ENCODE peak calls at places on chromosomes 2 and 18, in ten cellular contexts. U is spleen, V is GM23338, C is body of pancreas, L is left ventricle myocardium inferior, G is A549, Q is upper lobe of right lung, I is WERI-Rb-1, F is breast epithelium, H is Panc1. S is an unnamed sample.

GRCh38 chr18:48780151-48781001 is 170.4 kb downstream of the SMAD7 start:
- DNase-seq in U (no peak), F (no peak), L (no peak), I (no peak), C (no peak), H (no peak), Q (no peak), V (no peak), G (no peak), S (no peak)

GRCh38 chr2:41504532-41504931 is 543.3 kb upstream of the PKDCC start:
- DNase-seq in V (no peak), L (no peak), U (no peak), C (no peak), G (no peak), F (no peak), H (no peak), Q (no peak), I (no peak), S (no peak)

GRCh38 chr2:54629914-54630609 is 93.4 kb upstream of the EML6 start:
- DNase-seq in C (peak), H (peak), Q (peak), G (peak), I (no peak), L (peak), U (no peak), V (no peak), F (no peak), S (no peak)

GRCh38 chr2:88933980-88934379 is 242.5 kb downstream of the RPIA start:
- DNase-seq in U (no peak), I (no peak), H (no peak), G (peak), F (no peak), V (peak), L (no peak), C (no peak), Q (no peak), S (no peak)

GRCh38 chr18:46369323-46369722 is 265.1 kb downstream of the HAUS1 start:
- DNase-seq in U (no peak), H (no peak), Q (no peak), C (no peak), V (peak), L (no peak), F (no peak), G (no peak), I (peak), S (no peak)

GRCh38 chr18:77136871-77137665 is 4.5 kb upstream of the MBP start:
- DNase-seq in Q (no peak), L (no peak), G (no peak), F (no peak), V (no peak), U (no peak), I (no peak), H (no peak), C (no peak), S (no peak)

GRCh38 chr2:175612280-175612679 is 389.8 kb downstream of the LNPK start:
- DNase-seq in G (no peak), U (no peak), V (no peak), C (no peak), F (no peak), L (no peak), H (no peak), Q (no peak), I (no peak), S (no peak)

GRCh38 chr2:217723981-217724380 is 278.8 kb downstream of the TNS1 start:
- DNase-seq in H (no peak), I (no peak), Q (no peak), V (no peak), C (no peak), L (no peak), F (no peak), U (no peak), G (no peak), S (no peak)

GRCh38 chr2:201798252-201798918 is 8.0 kb upstream of the CDK15 start:
- DNase-seq in H (peak), F (no peak), L (no peak), G (peak), U (no peak), C (no peak), Q (no peak), V (no peak), I (no peak), S (peak)

GRCh38 chr2:127707890-127708648 is 6.8 kb downstream of the SFT2D3 start:
- DNase-seq in V (no peak), I (no peak), U (no peak), G (no peak), H (no peak), F (no peak), C (no peak), Q (no peak), L (no peak), S (no peak)

GRCh38 chr18:8525692-8526091 is 83.5 kb upstream of the RAB12 start:
- DNase-seq in L (no peak), F (no peak), Q (no peak), H (no peak), I (peak), G (no peak), V (peak), U (no peak), C (no peak), S (no peak)

GRCh38 chr2:162636206-162636728 is 202.3 kb downstream of the KCNH7 start:
- DNase-seq in V (no peak), L (no peak), H (no peak), C (peak), U (no peak), F (no peak), I (no peak), G (no peak), Q (no peak), S (no peak)

GRCh38 chr18:57969824-57970223 is 74.2 kb upstream of the NEDD4L start:
- DNase-seq in F (no peak), C (no peak), I (no peak), U (no peak), V (no peak), G (no peak), L (no peak), H (no peak), Q (no peak), S (no peak)

GRCh38 chr2:109218087-109218791 is 89.2 kb downstream of the SH3RF3 start:
- DNase-seq in G (no peak), C (no peak), I (no peak), H (no peak), Q (no peak), F (peak), V (no peak), L (no peak), U (no peak), S (no peak)

GRCh38 chr2:192157776-192158175 is 37.0 kb downstream of the TMEFF2 start:
- DNase-seq in G (no peak), F (no peak), V (no peak), Q (no peak), H (no peak), I (no peak), C (no peak), L (no peak), U (no peak), S (no peak)

GRCh38 chr2:29012211-29012681 is 31.1 kb downstream of the TOGARAM2 start:
- DNase-seq in V (no peak), C (peak), F (no peak), G (no peak), Q (no peak), U (peak), I (peak), H (no peak), L (peak), S (no peak)

GRCh38 chr2:152962446-152962845 is 244.0 kb downstream of the ARL6IP6 start:
- DNase-seq in G (no peak), H (no peak), C (no peak), Q (no peak), U (no peak), F (no peak), V (no peak), L (no peak), I (no peak), S (no peak)

GRCh38 chr2:108414256-108414876 is 34.6 kb upstream of the GCC2 start:
- DNase-seq in U (no peak), H (no peak), I (no peak), L (no peak), Q (no peak), G (no peak), F (no peak), V (no peak), C (no peak), S (no peak)

GRCh38 chr2:37711831-37712230 is 40.4 kb upstream of the CDC42EP3 start:
- DNase-seq in F (no peak), Q (no peak), G (no peak), L (no peak), U (no peak), V (no peak), C (no peak), I (no peak), H (no peak), S (peak)

GRCh38 chr2:38261569-38262513 is 115.2 kb downstream of the ATL2 start:
- DNase-seq in C (no peak), F (no peak), H (no peak), I (no peak), L (no peak), V (no peak), Q (no peak), G (no peak), U (no peak), S (no peak)

GRCh38 chr18:13688191-13689136 is 37.9 kb downstream of the FAM210A start:
- DNase-seq in G (no peak), U (no peak), C (no peak), L (peak), I (no peak), H (no peak), V (no peak), F (no peak), Q (no peak), S (no peak)

GRCh38 chr2:238666543-238666942 is 181.3 kb upstream of the TWIST2 start:
- DNase-seq in G (no peak), C (no peak), I (no peak), V (no peak), F (no peak), L (no peak), H (no peak), U (no peak), Q (no peak), S (no peak)

GRCh38 chr2:236049981-236050380 is 118.2 kb downstream of the GBX2 start:
- DNase-seq in U (no peak), V (no peak), C (no peak), F (no peak), I (no peak), Q (no peak), H (no peak), G (no peak), L (no peak), S (peak)

GRCh38 chr18:59655661-59656060 is 41.6 kb downstream of the CCBE1 start:
- DNase-seq in G (no peak), F (no peak), H (no peak), C (no peak), L (no peak), Q (no peak), V (no peak), I (no peak), U (no peak), S (no peak)

DNA sequence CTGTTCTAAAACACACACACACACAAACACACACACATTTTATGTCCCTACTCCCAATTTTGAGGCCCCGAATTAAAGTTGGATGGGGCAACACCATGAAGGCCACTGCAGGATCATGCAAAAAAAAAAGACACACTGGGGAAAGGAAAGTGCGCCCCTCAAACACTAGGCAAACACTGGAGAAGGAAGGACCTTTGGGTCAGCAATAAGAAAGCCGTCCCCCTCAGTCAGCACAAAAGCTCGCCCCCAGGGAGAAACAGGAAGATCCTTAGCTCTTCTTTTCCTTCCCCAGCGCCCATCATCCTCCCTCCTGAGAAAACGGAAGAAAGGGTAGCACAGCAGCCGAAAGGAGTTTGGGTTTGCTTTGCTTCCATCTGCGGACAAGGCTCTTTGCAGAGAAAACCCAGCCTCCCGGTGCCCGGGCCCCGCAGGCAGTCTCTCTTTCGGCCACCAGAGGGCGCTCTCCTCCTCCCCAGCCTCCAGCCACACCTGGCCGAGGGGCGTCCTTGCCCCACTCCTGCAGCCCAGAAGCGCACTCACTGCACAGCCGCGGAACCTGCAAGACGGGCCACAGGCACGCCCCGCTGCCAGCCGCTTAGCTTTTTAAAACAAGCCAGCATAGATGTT is 248.5 kb downstream of the CDH20 start:
- DNase-seq in U (peak), H (peak), I (peak), Q (peak), G (peak), V (peak), C (peak), F (peak), L (peak), S (peak)
- H3K4me3 ChIP-seq in U (peak), H (peak), I (peak), Q (peak), G (peak), V (peak), C (no peak), F (peak), L (peak), S (no peak)

GRCh38 chr2:50674876-50675275 is 357.1 kb downstream of the NRXN1 start:
- DNase-seq in G (peak), L (no peak), U (no peak), C (no peak), I (peak), H (no peak), Q (no peak), V (peak), F (no peak), S (no peak)
- TF ChIP-seq CTCF in G (peak), L (no peak), U (no peak), C (no peak), I (peak), H (peak), Q (no peak), V (peak), F (no peak), S (no peak)

DNA sequence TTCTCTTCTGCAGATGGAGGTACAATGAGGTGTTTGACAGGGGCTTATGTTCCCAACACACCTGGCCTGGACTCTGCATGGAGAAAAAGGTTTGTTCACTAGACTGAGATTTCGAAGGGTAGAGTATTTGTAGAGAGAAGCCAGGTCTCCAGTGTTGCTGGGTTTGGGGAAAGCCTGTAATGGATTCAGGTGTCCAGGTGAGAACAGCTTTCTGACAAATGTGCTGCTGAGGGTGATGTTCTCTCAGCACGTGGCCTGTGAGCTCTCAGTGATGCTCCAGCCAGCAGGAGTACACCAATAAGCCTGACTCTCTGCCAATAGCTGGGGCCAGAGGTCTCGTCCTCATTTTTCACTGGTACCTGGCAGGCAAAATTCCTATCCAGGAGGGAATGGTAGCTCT is 43.8 kb upstream of the ARHGAP25 start:
- DNase-seq in F (no peak), I (no peak), L (no peak), Q (no peak), H (no peak), U (no peak), G (no peak), V (no peak), C (no peak), S (no peak)
- H3K27ac ChIP-seq in F (no peak), I (no peak), L (no peak), Q (no peak), H (no peak), U (no peak), G (no peak), V (no peak), C (no peak), S (no peak)

DNA sequence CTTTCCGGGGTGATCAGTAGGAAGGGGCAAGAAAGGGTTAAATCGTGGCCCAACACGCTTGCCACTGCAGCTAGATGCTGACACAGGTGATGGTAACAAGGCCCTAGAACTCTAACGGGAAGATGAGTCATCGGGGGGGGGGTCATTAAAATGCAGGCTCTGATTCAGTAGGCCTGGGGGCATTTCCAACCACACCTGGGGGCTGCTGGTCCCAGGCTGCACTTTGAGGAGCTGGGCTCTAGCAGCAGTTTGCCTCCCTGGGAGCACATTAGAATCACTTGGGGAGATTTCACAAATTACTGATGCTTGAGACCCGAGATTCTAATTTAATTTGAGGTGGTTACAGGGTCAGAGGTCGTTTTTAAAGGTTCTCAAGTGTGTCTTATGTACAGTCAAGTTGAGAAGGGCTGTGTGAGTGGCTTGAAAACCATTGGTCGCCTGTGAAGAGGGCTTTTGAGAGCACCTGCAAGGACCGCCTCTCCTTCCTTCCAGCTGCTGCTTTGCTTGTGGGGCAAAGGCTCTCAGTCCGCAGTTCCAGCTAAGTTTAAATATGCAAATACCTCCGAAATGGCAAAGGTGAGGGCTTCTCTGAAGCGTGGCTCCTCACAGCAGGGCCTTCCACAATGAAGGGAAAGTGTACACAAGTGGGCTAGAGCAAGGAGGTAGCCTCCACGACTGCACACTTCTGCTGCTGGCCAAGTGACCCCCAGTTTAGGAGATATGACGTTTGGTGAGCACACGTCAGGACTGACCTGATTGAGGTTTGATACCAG is 128.0 kb upstream of the MSH6 start:
- DNase-seq in Q (no peak), G (no peak), U (no peak), V (peak), H (no peak), F (no peak), I (no peak), C (no peak), L (no peak), S (peak)
- H3K4me3 ChIP-seq in Q (no peak), G (no peak), U (no peak), V (no peak), H (no peak), F (no peak), I (no peak), C (no peak), L (no peak), S (no peak)

DNA sequence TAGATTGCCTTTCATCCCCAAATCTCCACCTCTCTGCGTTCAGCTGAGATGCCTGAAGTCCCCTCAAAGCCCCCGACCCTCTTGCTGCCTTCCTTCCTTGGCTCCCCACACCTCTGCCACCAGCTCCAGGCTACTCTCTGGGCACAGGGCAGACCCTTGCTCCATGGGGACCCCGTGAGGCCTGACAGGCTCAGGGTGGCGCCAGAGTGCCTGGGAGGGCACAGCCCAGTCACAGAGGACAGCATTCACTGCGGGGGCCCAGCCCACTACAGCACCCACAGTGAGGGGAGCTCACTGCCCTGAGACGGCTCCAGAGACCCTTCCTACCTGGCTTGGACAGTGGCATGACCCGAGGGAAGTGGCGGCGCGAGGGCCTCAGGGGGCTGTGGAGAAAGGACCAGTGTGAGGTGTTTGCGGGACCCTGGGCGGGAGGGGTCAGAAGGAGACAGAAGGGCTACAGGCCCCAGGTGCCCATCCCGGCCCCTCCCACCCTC is 51.0 kb downstream of the AQP12A start:
- DNase-seq in G (no peak), H (no peak), U (no peak), L (no peak), V (peak), F (no peak), C (no peak), I (no peak), Q (no peak), S (no peak)
- TF ChIP-seq CTCF in G (no peak), H (no peak), U (no peak), L (no peak), V (peak), F (no peak), C (no peak), I (no peak), Q (no peak), S (no peak)